ENCODE peak calls at places on chromosome 7, in eight cellular contexts. One of them, this sample, is unnamed.

GRCh38 chr7:14836571-14837189 is 65.9 kb downstream of the DGKB start:
- DNase-seq in ovary: no peak
- DNase-seq in GM13976: no peak
- DNase-seq in esophagus squamous epithelium: no peak
- DNase-seq in spleen: no peak
- DNase-seq in SK-N-SH: no peak
- DNase-seq in endothelial cell: peak
- DNase-seq in IMR-90: peak
- DNase-seq in this sample: peak

GRCh38 chr7:5428470-5429252 is 5.0 kb upstream of the TNRC18 start:
- DNase-seq in ovary: peak
- DNase-seq in GM13976: no peak
- DNase-seq in endothelial cell: peak
- DNase-seq in esophagus squamous epithelium: no peak
- DNase-seq in spleen: peak
- DNase-seq in IMR-90: peak
- DNase-seq in SK-N-SH: peak
- DNase-seq in this sample: peak

GRCh38 chr7:38160003-38160571 is 18.0 kb upstream of the STARD3NL start:
- DNase-seq in ovary: no peak
- DNase-seq in esophagus squamous epithelium: no peak
- DNase-seq in GM13976: no peak
- DNase-seq in IMR-90: no peak
- DNase-seq in SK-N-SH: no peak
- DNase-seq in spleen: no peak
- DNase-seq in endothelial cell: no peak
- DNase-seq in this sample: no peak

GRCh38 chr7:128932862-128933821 is 4.6 kb upstream of the IRF5 start:
- DNase-seq in GM13976: peak
- DNase-seq in spleen: no peak
- DNase-seq in ovary: no peak
- DNase-seq in endothelial cell: no peak
- DNase-seq in SK-N-SH: no peak
- DNase-seq in IMR-90: no peak
- DNase-seq in esophagus squamous epithelium: no peak
- DNase-seq in this sample: peak

GRCh38 chr7:130394421-130395188 is 14.3 kb downstream of the CPA1 start:
- DNase-seq in ovary: no peak
- DNase-seq in IMR-90: no peak
- DNase-seq in endothelial cell: no peak
- DNase-seq in spleen: no peak
- DNase-seq in SK-N-SH: no peak
- DNase-seq in GM13976: no peak
- DNase-seq in esophagus squamous epithelium: no peak
- DNase-seq in this sample: no peak

GRCh38 chr7:98252655-98253054 is 623 bp upstream of the TECPR1 start:
- DNase-seq in esophagus squamous epithelium: no peak
- DNase-seq in ovary: no peak
- DNase-seq in GM13976: no peak
- DNase-seq in spleen: no peak
- DNase-seq in endothelial cell: no peak
- DNase-seq in IMR-90: peak
- DNase-seq in SK-N-SH: no peak
- DNase-seq in this sample: no peak

GRCh38 chr7:47804767-47805545 is 143.3 kb downstream of the PKD1L1 start:
- DNase-seq in IMR-90: peak
- DNase-seq in SK-N-SH: no peak
- DNase-seq in spleen: no peak
- DNase-seq in ovary: no peak
- DNase-seq in esophagus squamous epithelium: no peak
- DNase-seq in GM13976: no peak
- DNase-seq in endothelial cell: no peak
- DNase-seq in this sample: peak

GRCh38 chr7:152869041-152869676 is 109.6 kb downstream of the ACTR3B start:
- DNase-seq in esophagus squamous epithelium: no peak
- DNase-seq in spleen: no peak
- DNase-seq in SK-N-SH: no peak
- DNase-seq in ovary: no peak
- DNase-seq in endothelial cell: no peak
- DNase-seq in GM13976: no peak
- DNase-seq in IMR-90: no peak
- DNase-seq in this sample: no peak

GRCh38 chr7:90178592-90179279 is 24.5 kb downstream of the STEAP1 start:
- DNase-seq in ovary: no peak
- DNase-seq in GM13976: peak
- DNase-seq in endothelial cell: no peak
- DNase-seq in spleen: no peak
- DNase-seq in IMR-90: peak
- DNase-seq in esophagus squamous epithelium: no peak
- DNase-seq in SK-N-SH: no peak
- DNase-seq in this sample: no peak

GRCh38 chr7:9091282-9091681 is 657.9 kb downstream of the NXPH1 start:
- DNase-seq in spleen: no peak
- DNase-seq in GM13976: no peak
- DNase-seq in IMR-90: no peak
- DNase-seq in ovary: no peak
- DNase-seq in SK-N-SH: no peak
- DNase-seq in esophagus squamous epithelium: no peak
- DNase-seq in endothelial cell: no peak
- DNase-seq in this sample: no peak
- TF ChIP-seq CTCF in spleen: no peak
- TF ChIP-seq CTCF in GM13976: no peak
- TF ChIP-seq CTCF in IMR-90: no peak
- TF ChIP-seq CTCF in ovary: no peak
- TF ChIP-seq CTCF in SK-N-SH: no peak
- TF ChIP-seq CTCF in esophagus squamous epithelium: no peak
- TF ChIP-seq CTCF in endothelial cell: no peak
- TF ChIP-seq CTCF in this sample: peak

DNA sequence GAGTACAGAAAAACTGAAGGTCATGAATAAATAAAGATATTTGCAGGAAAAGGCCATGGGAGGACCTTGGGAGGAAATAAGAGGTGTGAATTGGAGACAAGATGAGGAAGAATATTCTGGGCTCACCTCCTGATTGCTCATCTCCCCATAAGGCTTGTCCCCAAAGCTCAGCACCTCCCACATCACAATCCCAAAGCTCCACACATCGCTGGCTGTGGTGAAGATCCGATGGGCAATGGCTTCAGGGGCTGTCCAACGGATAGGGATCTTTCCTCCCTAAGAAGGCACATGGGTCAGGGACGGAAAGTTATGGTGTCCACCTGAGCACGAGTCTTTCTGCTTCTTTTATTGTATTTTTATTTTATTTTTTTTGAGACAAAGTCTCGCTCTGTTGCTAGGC is 12.9 kb downstream of the ZYX start:
- DNase-seq in esophagus squamous epithelium: no peak
- DNase-seq in IMR-90: no peak
- DNase-seq in spleen: no peak
- DNase-seq in ovary: no peak
- DNase-seq in endothelial cell: no peak
- DNase-seq in GM13976: no peak
- DNase-seq in SK-N-SH: no peak
- DNase-seq in this sample: peak
- TF ChIP-seq CTCF in esophagus squamous epithelium: no peak
- TF ChIP-seq CTCF in IMR-90: no peak
- TF ChIP-seq CTCF in spleen: no peak
- TF ChIP-seq CTCF in ovary: no peak
- TF ChIP-seq CTCF in endothelial cell: no peak
- TF ChIP-seq CTCF in GM13976: no peak
- TF ChIP-seq CTCF in SK-N-SH: no peak
- TF ChIP-seq CTCF in this sample: no peak

GRCh38 chr7:20783716-20784310 is 2.9 kb downstream of the SP8 start:
- DNase-seq in spleen: no peak
- DNase-seq in esophagus squamous epithelium: no peak
- DNase-seq in ovary: no peak
- DNase-seq in IMR-90: no peak
- DNase-seq in GM13976: no peak
- DNase-seq in SK-N-SH: peak
- DNase-seq in endothelial cell: peak
- DNase-seq in this sample: peak
- TF ChIP-seq CTCF in spleen: no peak
- TF ChIP-seq CTCF in esophagus squamous epithelium: no peak
- TF ChIP-seq CTCF in ovary: no peak
- TF ChIP-seq CTCF in IMR-90: no peak
- TF ChIP-seq CTCF in GM13976: no peak
- TF ChIP-seq CTCF in SK-N-SH: peak
- TF ChIP-seq CTCF in endothelial cell: no peak
- TF ChIP-seq CTCF in this sample: peak

DNA sequence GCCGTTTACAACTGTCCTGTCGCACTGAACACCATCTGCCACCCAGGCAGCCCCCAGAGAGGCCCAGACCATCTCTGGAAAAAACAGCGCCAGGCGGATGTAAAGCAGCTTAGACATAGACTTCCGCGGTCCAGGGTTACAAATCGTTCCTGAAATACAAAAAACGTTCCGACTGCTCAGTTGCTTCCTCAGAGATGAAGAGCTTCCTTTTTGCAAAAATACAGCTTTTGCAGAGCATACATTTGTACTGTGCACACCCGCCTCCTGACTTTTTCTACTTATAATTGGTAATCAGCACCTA is 11.4 kb downstream of the DAGLB start:
- DNase-seq in IMR-90: no peak
- DNase-seq in esophagus squamous epithelium: no peak
- DNase-seq in ovary: no peak
- DNase-seq in GM13976: peak
- DNase-seq in SK-N-SH: no peak
- DNase-seq in spleen: no peak
- DNase-seq in endothelial cell: no peak
- DNase-seq in this sample: no peak
- TF ChIP-seq CTCF in IMR-90: no peak
- TF ChIP-seq CTCF in esophagus squamous epithelium: no peak
- TF ChIP-seq CTCF in ovary: no peak
- TF ChIP-seq CTCF in GM13976: no peak
- TF ChIP-seq CTCF in SK-N-SH: no peak
- TF ChIP-seq CTCF in spleen: no peak
- TF ChIP-seq CTCF in endothelial cell: no peak
- TF ChIP-seq CTCF in this sample: no peak

DNA sequence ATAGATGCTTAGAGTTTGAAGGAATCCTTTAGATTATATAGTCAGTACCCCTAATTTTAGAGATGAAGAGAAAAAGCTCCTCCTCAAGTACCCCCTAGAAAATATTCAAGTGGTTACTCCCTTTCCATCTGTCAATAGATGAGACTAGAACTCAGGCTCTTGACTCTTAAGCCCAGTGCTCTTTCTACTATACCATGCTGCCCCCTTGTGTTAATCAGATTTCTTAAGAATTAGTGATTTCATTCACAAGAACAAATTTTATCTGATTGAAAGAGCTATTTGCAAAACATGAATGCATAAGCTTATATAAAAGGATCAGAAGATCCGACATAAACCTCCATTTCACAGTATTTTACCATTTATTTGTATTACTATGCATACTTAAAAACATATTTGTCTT is 179.3 kb downstream of the TFEC start:
- DNase-seq in SK-N-SH: no peak
- DNase-seq in ovary: no peak
- DNase-seq in endothelial cell: no peak
- DNase-seq in esophagus squamous epithelium: no peak
- DNase-seq in IMR-90: peak
- DNase-seq in GM13976: no peak
- DNase-seq in spleen: no peak
- DNase-seq in this sample: no peak
- TF ChIP-seq CTCF in SK-N-SH: peak
- TF ChIP-seq CTCF in ovary: no peak
- TF ChIP-seq CTCF in endothelial cell: peak
- TF ChIP-seq CTCF in esophagus squamous epithelium: no peak
- TF ChIP-seq CTCF in IMR-90: peak
- TF ChIP-seq CTCF in GM13976: peak
- TF ChIP-seq CTCF in spleen: no peak
- TF ChIP-seq CTCF in this sample: peak

This sample was measured in endodermal cell.